ENCODE peak calls at places on chromosomes 4 and X, in four cellular contexts. U, Q, Y and P are unnamed samples.

GRCh38 chrX:143340190-143340589 is 177.1 kb downstream of the SPANXN3 start:
- DNase-seq in Y (no peak), U (no peak), Q (no peak), P (no peak)

GRCh38 chr4:108159845-108160244 is 8.9 kb downstream of the LEF1 start:
- DNase-seq in U (no peak), Y (no peak), Q (no peak), P (no peak)

GRCh38 chr4:55854132-55854531 is 684 bp downstream of the EXOC1 start:
- DNase-seq in U (no peak), Y (no peak), Q (no peak), P (no peak)

GRCh38 chr4:96649536-96649935 is 809.6 kb downstream of the PDHA2 start:
- DNase-seq in Q (peak; percentile 76), Y (no peak), U (no peak), P (no peak)

GRCh38 chrX:122857734-122858133 is 326.3 kb upstream of the GRIA3 start:
- DNase-seq in Q (no peak), U (no peak), Y (no peak), P (no peak)

GRCh38 chr4:5857199-5857598 is 35.7 kb downstream of the CRMP1 start:
- DNase-seq in Q (no peak), U (no peak), Y (no peak), P (no peak)

GRCh38 chr4:127505203-127505602 is 127.6 kb upstream of the INTU start:
- DNase-seq in U (no peak), Q (no peak), Y (no peak), P (no peak)

GRCh38 chr4:41015031-41015675 is 199.2 kb downstream of the APBB2 start:
- DNase-seq in Y (no peak), Q (no peak), U (no peak), P (no peak)

GRCh38 chr4:81380364-81380853 is 91.3 kb downstream of the RASGEF1B start:
- DNase-seq in Q (no peak), U (no peak), Y (no peak), P (no peak)

GRCh38 chrX:150913511-150913910 is 15.0 kb upstream of the CD99L2 start:
- DNase-seq in Q (no peak), U (no peak), Y (no peak), P (no peak)

GRCh38 chrX:111168314-111168713 is 72.3 kb downstream of the PAK3 start:
- DNase-seq in Q (no peak), Y (peak; percentile 3), U (peak; percentile 0), P (no peak)
- TF ChIP-seq CTCF in Q (peak; percentile 29), Y (peak; percentile 5), U (peak; percentile 17), P (peak; percentile 32)

GRCh38 chr4:23422878-23423277 is 467.0 kb downstream of the PPARGC1A start:
- DNase-seq in Y (no peak), Q (no peak), U (no peak), P (no peak)
- TF ChIP-seq TCF7L2 in Y (no peak), Q (no peak), U (no peak), P (no peak)

GRCh38 chr4:83320548-83320947 is 14.1 kb downstream of the HPSE start:
- DNase-seq in Q (no peak), Y (no peak), U (no peak), P (no peak)
- TF ChIP-seq POLR2AphosphoS5 in Q (no peak), Y (no peak), U (no peak), P (no peak)

GRCh38 chr4:172514801-172515200 is 653.8 kb upstream of the GALNT7 start:
- DNase-seq in U (no peak), Y (no peak), Q (no peak), P (no peak)

GRCh38 chr4:172514011-172514410 is 654.6 kb upstream of the GALNT7 start:
- DNase-seq in Q (no peak), U (no peak), Y (no peak), P (no peak)

GRCh38 chr4:172521171-172521570 is 647.4 kb upstream of the GALNT7 start:
- DNase-seq in Y (no peak), U (no peak), Q (no peak), P (no peak)

DNA sequence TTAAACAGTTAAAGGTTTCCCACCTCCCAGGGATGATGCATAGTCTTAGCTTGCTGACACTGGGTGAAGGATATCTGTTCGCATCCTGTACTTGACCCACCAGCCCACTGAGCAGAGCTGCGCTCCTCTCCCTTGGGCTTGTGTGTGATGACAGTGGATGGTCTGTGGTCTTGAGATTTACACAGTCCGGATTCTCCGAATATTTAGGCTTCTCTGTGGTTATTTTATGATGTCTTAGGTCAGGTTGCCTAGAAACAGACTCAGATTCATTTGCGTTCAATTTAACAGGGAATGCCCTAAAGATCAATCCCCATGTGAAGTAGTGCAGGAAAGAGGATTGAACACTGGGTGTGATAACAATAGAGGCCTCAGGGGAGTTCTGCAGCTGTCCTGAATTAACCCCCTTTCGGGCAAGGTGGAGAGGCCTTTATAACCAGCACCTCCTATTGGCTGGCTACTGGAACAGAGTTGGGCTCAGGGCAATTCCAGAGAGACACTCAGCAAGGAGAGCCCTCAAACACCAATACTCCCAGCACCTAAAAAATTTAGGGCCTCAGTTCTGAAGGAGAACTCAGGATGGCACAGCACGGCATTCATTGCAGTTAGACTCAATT is 653.2 kb upstream of the GALNT7 start:
- DNase-seq in U (no peak), Q (no peak), Y (no peak), P (no peak)
- TF ChIP-seq CTCF in U (no peak), Q (no peak), Y (no peak), P (no peak)

DNA sequence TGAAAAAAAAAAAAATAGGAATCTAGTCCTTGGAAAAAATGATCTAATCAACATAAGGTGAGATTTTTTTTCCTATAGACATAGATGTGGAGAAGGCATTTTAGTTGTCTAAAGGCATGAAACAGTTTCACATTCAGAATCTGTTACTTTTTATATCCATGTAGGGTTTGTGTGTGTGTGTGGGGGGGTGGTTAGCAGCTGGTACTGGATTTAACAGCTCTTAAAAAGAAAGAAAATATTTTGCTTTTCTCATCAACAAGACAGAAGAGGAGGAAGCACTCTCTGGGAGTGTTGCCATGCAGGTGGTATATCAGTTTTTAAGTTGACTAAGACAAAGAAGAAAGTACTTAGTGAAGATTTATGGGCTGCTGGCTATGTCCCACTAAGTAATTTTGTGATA is 122.3 kb downstream of the VCX3B start:
- DNase-seq in Q (no peak), Y (no peak), U (no peak), P (no peak)
- TF ChIP-seq TCF7L2 in Q (no peak), Y (no peak), U (no peak), P (no peak)

GRCh38 chr4:2126309-2127043 is 67.3 kb downstream of the NAT8L start:
- DNase-seq in U (no peak), Q (no peak), Y (no peak), P (no peak)

GRCh38 chr4:2125831-2126230 is 66.7 kb downstream of the NAT8L start:
- DNase-seq in Q (no peak), U (no peak), Y (no peak), P (no peak)

GRCh38 chr4:2127609-2128300 is 68.6 kb downstream of the NAT8L start:
- DNase-seq in Q (no peak), U (no peak), Y (no peak), P (no peak)

GRCh38 chr4:2125023-2125422 is 65.9 kb downstream of the NAT8L start:
- DNase-seq in U (no peak), Q (no peak), Y (no peak), P (no peak)
- TF ChIP-seq POLR2AphosphoS5 in U (no peak), Q (no peak), Y (no peak), P (no peak)

GRCh38 chr4:172305698-172306097 is 492.5 kb downstream of the GALNTL6 start:
- DNase-seq in U (no peak), Q (no peak), Y (no peak), P (no peak)
- TF ChIP-seq CTCF in U (no peak), Q (no peak), Y (no peak), P (no peak)